ENCODE peak calls at places on chromosomes 2 and 18, in seven cellular contexts. N is HFFc6; C is GM12864; M is GM06990; U is cardiac fibroblast; D is CD8-positive, alpha-beta T cell; Y is nephron progenitor cell. O is an unnamed sample.

GRCh38 chr2:195470622-195471021 is 186.4 kb upstream of the SLC39A10 start:
- DNase-seq in N (no peak), C (no peak), M (no peak), U (no peak), D (no peak), Y (no peak), O (no peak)

GRCh38 chr2:150581717-150582472 is 94.4 kb upstream of the RND3 start:
- DNase-seq in N (no peak), C (no peak), M (no peak), U (no peak), D (no peak), Y (no peak), O (no peak)

GRCh38 chr18:44848931-44849330 is 168.2 kb downstream of the SETBP1 start:
- DNase-seq in N (no peak), C (no peak), M (no peak), U (peak; percentile 26), D (no peak), Y (no peak), O (no peak)

GRCh38 chr2:171160630-171161424 is at the start of gene TLK1:
- DNase-seq in N (peak; percentile 61), C (peak; percentile 77), M (peak; percentile 90), U (peak; percentile 69), D (peak; percentile 78), Y (peak; percentile 74), O (peak; percentile 66)

GRCh38 chr18:58348947-58349346 is 279.9 kb downstream of the ALPK2 start:
- DNase-seq in N (no peak), C (no peak), M (no peak), U (no peak), D (no peak), Y (no peak), O (no peak)

GRCh38 chr18:13178976-13179375 is 39.6 kb upstream of the LDLRAD4 start:
- DNase-seq in N (peak; percentile 61), C (no peak), M (no peak), U (no peak), D (no peak), Y (no peak), O (no peak)

GRCh38 chr2:647003-647560 is 30.1 kb downstream of the TMEM18 start:
- DNase-seq in N (no peak), C (no peak), M (no peak), U (no peak), D (peak; percentile 2), Y (no peak), O (peak; percentile 50)

GRCh38 chr2:134124047-134124753 is 129.7 kb upstream of the MGAT5 start:
- DNase-seq in N (no peak), C (no peak), M (no peak), U (peak; percentile 10), D (no peak), Y (no peak), O (no peak)

GRCh38 chr2:104443137-104443536 is 410.8 kb upstream of the POU3F3 start:
- DNase-seq in N (no peak), C (no peak), M (no peak), U (no peak), D (no peak), Y (no peak), O (no peak)

GRCh38 chr18:6920099-6920955 is 190.8 kb downstream of the ARHGAP28 start:
- DNase-seq in N (peak; percentile 40), C (peak; percentile 10), M (no peak), U (peak; percentile 77), D (no peak), Y (peak; percentile 74), O (no peak)
- TF ChIP-seq CTCF in N (peak; percentile 71), C (peak; percentile 84), M (peak; percentile 71), U (peak; percentile 94), D (no peak), Y (peak; percentile 66), O (peak; percentile 64)

DNA sequence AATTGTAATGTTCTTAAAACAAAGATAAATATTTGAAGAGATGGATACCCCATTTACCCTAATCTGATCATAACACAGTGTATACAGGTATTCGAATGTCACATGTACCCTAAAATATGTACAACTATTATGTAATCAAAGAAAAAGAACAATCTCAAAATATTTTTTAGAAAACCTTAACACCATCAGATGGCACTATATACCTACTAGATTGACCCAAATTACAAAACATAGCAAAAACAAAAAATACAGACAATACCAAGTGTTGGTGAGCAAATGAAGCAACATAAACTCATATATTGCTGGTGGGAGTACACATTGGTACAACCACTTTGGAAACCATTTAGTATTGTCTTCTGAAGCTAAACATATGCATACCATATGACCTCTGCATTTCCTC is 55.6 kb downstream of the GDF7 start:
- DNase-seq in N (no peak), C (no peak), M (no peak), U (no peak), D (no peak), Y (no peak), O (no peak)
- TF ChIP-seq CTCF in N (peak; percentile 33), C (no peak), M (no peak), U (no peak), D (no peak), Y (no peak), O (no peak)

GRCh38 chr2:119179951-119180350 is 21.4 kb upstream of the C1QL2 start:
- DNase-seq in N (no peak), C (no peak), M (no peak), U (no peak), D (no peak), Y (no peak), O (no peak)
- TF ChIP-seq CTCF in N (peak; percentile 22), C (no peak), M (no peak), U (no peak), D (no peak), Y (no peak), O (no peak)

DNA sequence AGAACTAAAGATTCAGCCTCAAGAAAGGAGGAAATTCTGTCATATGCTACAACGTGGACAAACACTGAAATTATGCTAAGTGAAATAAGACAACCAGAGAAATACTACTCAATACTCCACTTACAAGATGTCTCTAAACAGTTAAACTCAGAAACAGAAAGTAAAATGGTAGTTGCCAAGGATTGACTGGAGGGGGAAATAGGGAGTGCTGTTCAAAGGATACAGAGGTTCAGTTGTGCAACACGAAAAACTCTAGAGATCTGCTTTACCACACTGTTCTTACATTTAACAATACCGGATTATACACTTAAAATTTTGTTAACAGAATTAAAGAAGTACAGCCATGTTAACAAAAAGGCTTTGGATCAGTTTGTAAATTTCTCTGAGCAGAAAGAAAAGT is 39.8 kb upstream of the C2orf15 start:
- DNase-seq in N (no peak), C (no peak), M (no peak), U (peak; percentile 46), D (no peak), Y (no peak), O (no peak)
- TF ChIP-seq CTCF in N (peak; percentile 8), C (no peak), M (no peak), U (no peak), D (no peak), Y (no peak), O (no peak)

DNA sequence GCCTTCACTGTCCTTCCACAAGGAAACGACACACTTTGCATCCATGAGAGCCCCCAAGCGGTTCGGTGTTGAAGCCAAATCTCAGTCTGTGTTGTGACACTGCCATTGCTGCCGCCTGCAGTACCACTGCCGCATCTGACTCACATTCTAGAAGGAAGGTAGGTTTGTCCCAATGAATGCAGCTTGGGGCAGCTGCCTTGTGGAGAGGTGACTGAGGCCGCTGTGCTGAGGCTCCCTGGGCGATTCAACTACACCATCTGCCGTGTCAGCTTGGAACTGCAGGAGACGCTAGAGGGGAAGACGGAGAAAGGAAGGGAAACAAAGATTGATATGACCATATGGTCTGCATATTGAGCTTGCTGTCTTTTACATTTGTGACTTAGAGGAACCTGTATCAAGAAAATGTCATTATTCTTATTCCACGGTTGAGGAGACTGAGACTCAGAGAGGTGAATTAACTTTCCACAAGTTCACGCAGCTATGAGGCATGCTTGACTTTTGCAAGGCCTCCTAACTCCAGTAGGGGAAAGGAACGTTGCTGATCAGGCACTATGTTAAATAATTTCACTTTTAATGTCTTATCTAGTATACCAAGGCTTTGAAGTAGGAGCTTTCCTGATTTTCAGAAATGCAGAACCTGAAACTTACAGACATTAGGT is 43.5 kb upstream of the LMAN1 start:
- DNase-seq in N (peak; percentile 51), C (peak; percentile 49), M (peak; percentile 47), U (peak; percentile 75), D (peak; percentile 57), Y (peak; percentile 77), O (no peak)
- TF ChIP-seq CTCF in N (peak; percentile 90), C (peak; percentile 97), M (peak; percentile 95), U (peak; percentile 99), D (peak; percentile 78), Y (peak; percentile 95), O (peak; percentile 74)

O was measured in right atrium auricular region.